ENCODE peak calls at places on chromosomes 13 and 19, in six cellular contexts. G is CD8-positive, alpha-beta T cell; V is cardiac muscle cell; C is brain microvascular endothelial cell; W is choroid plexus epithelial cell; Q is pancreas. O is an unnamed sample.

GRCh38 chr13:75907044-75907443 is 270.9 kb downstream of the LMO7 start:
- DNase-seq in W (no peak), G (no peak), Q (no peak), V (no peak), C (no peak), O (no peak)

GRCh38 chr13:51902776-51903175 is 41.0 kb downstream of the CCDC70 start:
- DNase-seq in C (no peak), W (no peak), Q (no peak), V (no peak), G (no peak), O (no peak)

GRCh38 chr13:41465215-41465907 is 8.0 kb downstream of the RGCC start:
- DNase-seq in V (peak), Q (no peak), C (peak), W (peak), G (peak), O (peak)

GRCh38 chr19:49338691-49339363 is 3.6 kb downstream of the CD37 start:
- DNase-seq in C (peak), V (peak), Q (peak), G (no peak), W (peak), O (peak)

GRCh38 chr19:48390188-48391099 is 907 bp downstream of the KDELR1 start:
- DNase-seq in V (peak), G (peak), C (peak), W (peak), Q (peak), O (peak)

GRCh38 chr13:91399189-91400093 is 1.0 kb downstream of the GPC5 start:
- DNase-seq in C (no peak), Q (no peak), W (no peak), G (no peak), V (no peak), O (no peak)

GRCh38 chr19:37251308-37252229 is 33.6 kb downstream of the ZNF383 start:
- DNase-seq in G (peak), Q (peak), W (peak), V (peak), C (peak), O (peak)

GRCh38 chr19:50820549-50821247 is 2.9 kb downstream of the KLK1 start:
- DNase-seq in G (no peak), W (no peak), C (no peak), V (no peak), Q (peak), O (no peak)

GRCh38 chr19:57351867-57352266 is 796 bp downstream of the ZNF304 start:
- DNase-seq in G (no peak), V (peak), W (peak), C (no peak), Q (no peak), O (no peak)

GRCh38 chr19:35154535-35155406 is at the start of gene FXYD5:
- DNase-seq in Q (peak), V (peak), C (peak), W (peak), G (peak), O (peak)

GRCh38 chr13:24281188-24282008 is 28.0 kb upstream of the C1QTNF9 start:
- DNase-seq in W (no peak), Q (peak), C (no peak), V (no peak), G (no peak), O (no peak)

GRCh38 chr13:35882722-35883497 is 248.3 kb downstream of the DCLK1 start:
- DNase-seq in Q (no peak), W (peak), G (no peak), V (no peak), C (peak), O (peak)

GRCh38 chr19:3250675-3251074 is 26.2 kb downstream of the CELF5 start:
- DNase-seq in W (peak), Q (no peak), C (no peak), V (peak), G (no peak), O (no peak)

GRCh38 chr19:49688531-49689132 is 762 bp upstream of the ADM5 start:
- DNase-seq in V (no peak), W (no peak), G (no peak), Q (no peak), C (no peak), O (no peak)

GRCh38 chr19:47510516-47511127 is 4.2 kb downstream of the NAPA start:
- DNase-seq in V (no peak), G (no peak), W (no peak), C (no peak), Q (no peak), O (no peak)

GRCh38 chr19:4101496-4101770 is 22.5 kb downstream of the MAP2K2 start:
- DNase-seq in G (no peak), C (no peak), W (no peak), V (no peak), Q (peak), O (no peak)

GRCh38 chr13:101751488-101751887 is 299.0 kb downstream of the ITGBL1 start:
- DNase-seq in Q (no peak), W (peak), C (peak), V (peak), G (no peak), O (peak)

GRCh38 chr13:109743706-109744453 is 42.5 kb downstream of the IRS2 start:
- DNase-seq in Q (no peak), V (peak), C (peak), W (peak), G (no peak), O (peak)

GRCh38 chr13:27194895-27195764 is 23.5 kb upstream of the USP12 start:
- DNase-seq in C (peak), Q (no peak), W (peak), G (no peak), V (peak), O (peak)

GRCh38 chr19:49362048-49362925 is at the start of gene TEAD2:
- DNase-seq in Q (peak), V (peak), C (peak), W (peak), G (no peak), O (peak)

GRCh38 chr13:38012096-38012495 is 142.5 kb upstream of the TRPC4 start:
- DNase-seq in C (no peak), Q (no peak), G (no peak), W (no peak), V (no peak), O (no peak)

GRCh38 chr19:28239270-28239669 is 973.7 kb downstream of the UQCRFS1 start:
- DNase-seq in C (no peak), V (peak), Q (no peak), W (peak), G (no peak), O (no peak)

GRCh38 chr13:32791545-32792172 is 205.4 kb downstream of the PDS5B start:
- DNase-seq in W (peak), C (no peak), G (no peak), V (no peak), Q (no peak), O (peak)

DNA sequence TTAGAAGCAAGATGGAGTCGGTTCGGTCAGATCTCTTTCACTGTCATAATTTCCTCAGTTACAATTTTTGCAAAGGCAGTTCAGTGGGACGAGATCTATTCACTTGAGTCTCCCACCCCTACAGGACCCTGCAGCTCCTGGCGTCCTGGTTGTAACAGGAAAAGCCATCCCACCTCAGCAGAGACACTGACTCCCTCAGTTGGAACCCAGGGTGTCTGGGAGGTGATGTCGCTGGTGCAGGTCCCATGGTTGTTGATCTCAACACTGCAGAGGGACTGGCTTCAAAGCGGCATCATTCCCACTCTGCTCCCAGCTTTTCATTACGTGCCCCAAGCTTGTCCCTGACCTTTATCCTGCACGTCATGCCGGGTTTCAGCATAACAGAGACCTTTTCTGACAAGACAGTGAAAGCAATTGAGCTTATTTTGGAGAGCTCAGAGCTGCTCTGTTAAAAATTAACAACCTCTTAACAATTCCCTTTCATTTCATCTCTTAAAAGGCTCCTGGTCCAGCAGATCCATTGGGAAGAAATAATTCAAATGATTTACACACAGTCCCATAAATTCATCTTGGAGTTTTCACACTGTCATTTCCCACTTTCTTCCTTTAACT is 17.6 kb upstream of the COG3 start:
- DNase-seq in G (no peak), C (no peak), V (no peak), Q (no peak), W (no peak), O (no peak)
- TF ChIP-seq CTCF in G (no peak), C (no peak), V (no peak), Q (no peak), W (no peak), O (no peak)

DNA sequence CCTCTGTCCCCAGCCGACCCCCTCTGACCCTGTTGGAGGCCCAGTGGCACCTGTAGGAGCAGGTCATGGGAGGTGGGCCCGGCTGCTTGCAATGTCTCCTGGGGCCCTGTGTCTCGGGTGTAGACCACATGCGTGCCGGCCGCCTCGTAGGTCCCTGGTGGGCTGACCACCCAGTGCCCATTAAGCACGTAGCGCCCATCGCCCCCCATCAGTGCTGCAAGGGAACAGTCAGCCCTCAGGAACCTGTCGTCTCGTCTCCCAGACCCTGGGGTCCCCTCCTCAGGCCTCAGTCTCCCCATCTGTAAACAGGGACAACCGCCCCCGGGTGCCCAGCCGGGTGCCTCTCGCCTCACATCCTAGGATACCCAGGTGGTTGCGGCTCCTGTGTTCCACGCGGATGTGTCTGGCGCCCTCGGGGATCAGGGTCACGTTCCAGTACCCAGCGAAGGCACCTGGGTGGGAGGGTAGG is 5.6 kb downstream of the ADAMTSL5 start:
- DNase-seq in G (no peak), Q (no peak), V (no peak), C (no peak), W (no peak), O (no peak)
- H3K4me3 ChIP-seq in G (peak), Q (no peak), V (no peak), C (no peak), W (no peak), O (no peak)

DNA sequence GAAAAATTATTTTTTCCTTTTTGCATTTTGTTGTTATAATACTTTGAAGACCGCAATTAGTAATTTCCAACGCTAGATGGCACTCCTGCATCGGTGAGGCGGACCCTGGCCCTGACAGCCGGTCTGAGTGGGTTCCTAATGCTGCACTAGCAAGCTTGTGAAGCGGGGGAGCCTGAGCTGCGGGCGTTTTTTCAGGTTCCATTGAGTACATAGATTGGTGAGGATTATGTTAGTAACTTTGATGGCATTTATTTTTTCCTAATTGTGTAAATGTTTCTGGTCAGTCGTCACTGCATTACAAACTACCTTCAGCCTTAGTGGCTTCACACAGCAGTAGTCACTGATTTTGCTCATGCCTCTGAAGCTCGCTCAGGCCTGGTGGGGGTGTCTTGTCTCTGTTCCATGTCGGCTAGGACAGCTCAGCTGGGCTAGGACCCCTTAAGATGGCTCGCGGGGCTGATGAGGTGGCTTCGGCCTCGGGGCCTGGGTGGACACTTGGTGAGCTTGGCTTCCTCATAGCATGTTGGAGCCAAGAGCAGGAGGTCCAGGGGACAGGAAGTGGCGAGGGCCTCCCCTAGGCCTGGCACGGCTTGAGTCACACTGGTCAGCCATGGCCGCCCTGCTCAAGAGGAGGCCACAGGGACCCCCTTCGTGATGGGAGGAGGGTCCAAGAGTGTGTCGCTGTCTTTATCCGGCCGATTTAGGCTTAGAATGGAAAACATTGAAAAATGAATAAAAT is 25.0 kb downstream of the ERCC5 start:
- DNase-seq in Q (peak), G (no peak), W (peak), V (peak), C (peak), O (peak)
- TF ChIP-seq CTCF in Q (peak), G (peak), W (peak), V (peak), C (peak), O (peak)

GRCh38 chr19:42089772-42090171 is 13.8 kb downstream of the ZNF574 start:
- DNase-seq in C (no peak), V (no peak), G (no peak), W (no peak), Q (no peak), O (no peak)

GRCh38 chr19:42086770-42087550 is 11.0 kb downstream of the ZNF574 start:
- DNase-seq in G (no peak), V (no peak), Q (no peak), C (no peak), W (peak), O (peak)

GRCh38 chr19:42088471-42089190 is 12.7 kb downstream of the ZNF574 start:
- DNase-seq in V (peak), G (no peak), W (peak), C (peak), Q (no peak), O (peak)

GRCh38 chr19:42090687-42091086 is 14.7 kb downstream of the ZNF574 start:
- DNase-seq in Q (no peak), C (no peak), V (no peak), G (no peak), W (no peak), O (no peak)

DNA sequence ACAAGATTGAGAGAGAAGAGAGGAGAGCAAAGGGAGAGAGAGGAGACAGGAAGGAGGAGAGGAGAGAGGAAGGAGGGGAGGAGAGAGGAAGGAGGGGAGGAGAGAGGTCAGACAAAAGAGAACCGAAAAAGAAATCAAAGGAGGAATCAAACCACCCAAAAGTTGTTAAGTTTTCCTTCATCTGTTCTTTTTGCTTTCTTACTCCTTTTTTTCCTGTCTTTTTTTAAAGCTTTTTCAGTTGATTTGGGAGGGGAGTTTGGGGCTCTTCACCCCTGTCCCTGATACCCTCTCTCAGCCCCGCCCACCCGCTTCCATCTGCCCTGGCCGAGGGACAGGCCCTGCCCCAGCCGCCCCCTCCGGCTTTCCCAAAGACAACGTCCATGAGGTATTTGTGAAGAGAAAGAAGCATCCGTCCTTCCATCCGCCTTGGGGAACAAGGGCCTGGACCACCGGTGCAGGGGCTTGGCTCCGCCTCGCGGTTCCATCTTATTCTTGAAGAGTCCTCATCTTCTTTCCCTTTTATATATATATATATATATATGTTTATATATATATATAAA is 13.3 kb downstream of the ZNF574 start:
- DNase-seq in C (no peak), Q (no peak), V (no peak), G (no peak), W (no peak), O (no peak)
- H3K4me3 ChIP-seq in C (no peak), Q (no peak), V (no peak), G (no peak), W (no peak), O (no peak)

GRCh38 chr19:45403781-45404556 is 900 bp downstream of the PPP1R13L start:
- DNase-seq in C (peak), Q (peak), V (peak), W (peak), G (peak), O (peak)

GRCh38 chr19:45401815-45402468 is 2.9 kb downstream of the PPP1R13L start:
- DNase-seq in Q (no peak), G (no peak), W (no peak), V (no peak), C (no peak), O (no peak)

GRCh38 chr19:45403272-45403671 is 1.6 kb downstream of the PPP1R13L start:
- DNase-seq in W (no peak), G (no peak), V (no peak), C (no peak), Q (no peak), O (no peak)

GRCh38 chr19:45404557-45405434 is at the start of gene PPP1R13L:
- DNase-seq in G (no peak), Q (peak), W (peak), V (peak), C (peak), O (peak)

GRCh38 chr19:45402469-45403070 is 2.3 kb downstream of the PPP1R13L start:
- DNase-seq in V (peak), C (peak), Q (peak), W (no peak), G (no peak), O (no peak)
- TF ChIP-seq CTCF in V (no peak), C (peak), Q (peak), W (no peak), G (peak), O (peak)

GRCh38 chr19:38664503-38665211 is 17.2 kb downstream of the ACTN4 start:
- DNase-seq in Q (peak), W (no peak), C (no peak), V (no peak), G (no peak), O (no peak)

GRCh38 chr19:38661996-38662395 is 14.5 kb downstream of the ACTN4 start:
- DNase-seq in G (no peak), W (no peak), C (no peak), Q (no peak), V (no peak), O (no peak)

GRCh38 chr19:38663957-38664502 is 16.6 kb downstream of the ACTN4 start:
- DNase-seq in Q (peak), C (no peak), W (no peak), G (no peak), V (no peak), O (no peak)

GRCh38 chr19:38662508-38663155 is 15.2 kb downstream of the ACTN4 start:
- DNase-seq in Q (no peak), C (no peak), W (no peak), V (no peak), G (no peak), O (no peak)

GRCh38 chr19:38663156-38663651 is 15.8 kb downstream of the ACTN4 start:
- DNase-seq in G (no peak), V (no peak), Q (no peak), W (no peak), C (no peak), O (no peak)
- H3K4me3 ChIP-seq in G (no peak), V (no peak), Q (no peak), W (no peak), C (no peak), O (no peak)

DNA sequence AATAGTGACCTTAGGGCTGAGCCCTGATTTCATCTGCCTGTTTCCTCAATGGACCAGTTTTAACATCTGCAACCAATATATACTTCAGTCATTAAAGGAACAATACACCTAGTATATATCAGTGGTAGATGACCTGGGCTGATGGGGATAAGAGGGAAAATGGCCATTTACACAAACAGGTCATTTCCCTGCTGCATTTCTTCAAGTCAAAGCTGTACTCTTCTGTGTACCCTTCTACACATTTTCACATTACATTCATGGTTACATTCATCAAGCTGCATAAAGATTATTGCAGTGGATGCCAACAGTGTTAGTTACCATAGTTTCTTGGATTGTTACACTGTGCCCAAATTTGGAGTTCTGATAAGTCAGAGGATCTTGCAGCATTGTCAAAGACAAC is 81.2 kb upstream of the RAP2A start:
- DNase-seq in V (peak), W (no peak), C (no peak), Q (no peak), G (no peak), O (no peak)
- TF ChIP-seq CTCF in V (no peak), W (no peak), C (no peak), Q (no peak), G (no peak), O (no peak)

GRCh38 chr19:31478241-31478640 is 129.0 kb upstream of the TSHZ3 start:
- DNase-seq in Q (no peak), V (no peak), W (no peak), C (no peak), G (no peak), O (no peak)
- H3K4me3 ChIP-seq in Q (no peak), V (no peak), W (no peak), C (no peak), G (no peak), O (no peak)